ENCODE peak calls at places on chromosomes 12 and 14, in four cellular contexts. G is ELR; U is colonic mucosa; L is activated effector memory CD4-positive, alpha-beta T cell treated with anti-CD3 and anti-CD28 coated beads, Interleukin-2, amount 50 U/mL, for 16 hours. I is an unnamed sample.

GRCh38 chr12:52876371-52876770 is 27.6 kb upstream of the KRT78 start:
- DNase-seq in L (no peak), U (peak), G (no peak), I (no peak)

GRCh38 chr12:129520736-129521135 is 383.1 kb downstream of the TMEM132D start:
- DNase-seq in L (no peak), U (no peak), G (no peak), I (no peak)

GRCh38 chr12:89350661-89351488 is 1.4 kb downstream of the DUSP6 start:
- DNase-seq in U (peak), L (peak), G (peak), I (peak)

GRCh38 chr12:18970603-18971002 is 158.9 kb upstream of the PLEKHA5 start:
- DNase-seq in U (no peak), G (peak), L (no peak), I (no peak)

GRCh38 chr14:91679273-91679672 is 52.6 kb downstream of the CATSPERB start:
- DNase-seq in U (no peak), L (no peak), G (no peak), I (no peak)

GRCh38 chr14:64410084-64410774 is 22.1 kb downstream of the MTHFD1 start:
- DNase-seq in U (no peak), L (no peak), G (peak), I (no peak)

GRCh38 chr12:68876471-68876870 is 56.5 kb downstream of the CPM start:
- DNase-seq in U (no peak), L (no peak), G (no peak), I (no peak)

GRCh38 chr14:24903337-24903736 is 146.6 kb downstream of the STXBP6 start:
- DNase-seq in L (no peak), G (peak), U (no peak), I (no peak)

GRCh38 chr12:12582895-12583303 is 20.2 kb upstream of the DUSP16 start:
- DNase-seq in L (peak), G (peak), U (peak), I (no peak)

GRCh38 chr12:26198742-26199141 is 3.4 kb downstream of the SSPN start:
- DNase-seq in U (no peak), L (no peak), G (peak), I (no peak)

GRCh38 chr14:63717704-63718103 is 10.2 kb downstream of the SGPP1 start:
- DNase-seq in L (no peak), G (peak), U (no peak), I (no peak)

GRCh38 chr12:93766802-93767523 is 89.8 kb downstream of the CRADD start:
- DNase-seq in U (peak), G (peak), L (peak), I (peak)

GRCh38 chr14:103569436-103569835 is 6.7 kb downstream of the COA8 start:
- DNase-seq in U (no peak), L (no peak), G (no peak), I (no peak)

GRCh38 chr14:101781240-101782061 is 19.9 kb downstream of the PPP2R5C start:
- DNase-seq in L (peak), G (peak), U (no peak), I (no peak)

GRCh38 chr14:96270565-96271420 is 14.8 kb downstream of the BDKRB1 start:
- DNase-seq in U (no peak), L (no peak), G (no peak), I (no peak)

GRCh38 chr14:54355698-54356097 is 41.1 kb upstream of the CDKN3 start:
- DNase-seq in G (peak), U (no peak), L (no peak), I (no peak)

GRCh38 chr12:111767362-111768158 is 827 bp downstream of the ALDH2 start:
- DNase-seq in U (peak), L (no peak), G (peak), I (no peak)